ENCODE peak calls at places on chromosomes 16 and 17, in eight cellular contexts. N, K, F, J, H, W, P and R are unnamed samples.
A peak's percentile ranks its signal among the peaks of the same experiment; 100 is the strongest.

GRCh38 chr16:22007509-22008214 is at the start of gene MOSMO:
- DNase-seq in N (no peak), H (no peak), P (peak; percentile 65), F (peak; percentile 40), K (peak; percentile 87), J (peak; percentile 79), W (peak; percentile 78), R (peak; percentile 76)

GRCh38 chr17:38879878-38880727 is 10.2 kb downstream of the LASP1 start:
- DNase-seq in F (no peak), K (peak; percentile 98), P (no peak), J (peak; percentile 41), H (no peak), W (peak; percentile 79), N (no peak), R (no peak)

GRCh38 chr16:30533748-30534367 is 800 bp downstream of the ZNF747 start:
- DNase-seq in F (no peak), J (no peak), W (peak; percentile 54), N (no peak), P (no peak), H (no peak), K (no peak), R (no peak)

GRCh38 chr17:41439375-41439774 is 1.4 kb downstream of the KRT38 start:
- DNase-seq in N (no peak), J (no peak), P (no peak), H (no peak), W (no peak), K (no peak), F (no peak), R (no peak)

GRCh38 chr17:49494937-49495841 is at the start of gene NGFR:
- DNase-seq in J (peak; percentile 33), H (no peak), F (no peak), K (peak; percentile 76), P (no peak), W (peak; percentile 79), N (no peak), R (no peak)

GRCh38 chr17:27282054-27282501 is 11.8 kb upstream of the WSB1 start:
- DNase-seq in N (no peak), F (no peak), J (no peak), K (no peak), P (no peak), W (no peak), H (no peak), R (no peak)

GRCh38 chr17:31067699-31068184 is 27.0 kb upstream of the NF1 start:
- DNase-seq in N (peak; percentile 34), H (peak; percentile 43), P (no peak), J (no peak), W (no peak), K (no peak), F (no peak), R (no peak)

GRCh38 chr17:56725144-56725543 is 108.6 kb downstream of the C17orf67 start:
- DNase-seq in J (no peak), N (no peak), H (no peak), K (no peak), W (no peak), F (no peak), P (no peak), R (no peak)

GRCh38 chr16:22296225-22297113 is 740 bp upstream of the POLR3E start:
- DNase-seq in H (no peak), J (no peak), W (peak; percentile 63), F (no peak), P (no peak), K (peak; percentile 49), N (no peak), R (no peak)

GRCh38 chr17:79255046-79255445 is 180.4 kb downstream of the ENGASE start:
- DNase-seq in W (no peak), H (no peak), J (no peak), N (no peak), K (no peak), F (no peak), P (no peak), R (no peak)

GRCh38 chr16:870856-871561 is 70.5 kb upstream of the GNG13 start:
- DNase-seq in P (no peak), J (peak; percentile 19), W (no peak), H (no peak), F (no peak), K (no peak), N (no peak), R (no peak)

GRCh38 chr16:1470543-1471251 is 4.1 kb downstream of the CLCN7 start:
- DNase-seq in K (no peak), F (no peak), N (no peak), W (peak; percentile 40), J (peak; percentile 27), P (no peak), H (no peak), R (no peak)

GRCh38 chr17:1188812-1189211 is 9.0 kb upstream of the ABR start:
- DNase-seq in W (no peak), N (no peak), P (peak; percentile 87), J (peak; percentile 71), F (peak; percentile 93), H (no peak), K (no peak), R (peak; percentile 94)

GRCh38 chr16:57540906-57541753 is 1.3 kb upstream of the ADGRG5 start:
- DNase-seq in P (no peak), F (peak; percentile 28), K (no peak), W (peak; percentile 39), J (no peak), N (no peak), H (no peak), R (peak; percentile 47)

GRCh38 chr16:57802635-57803412 is 533 bp upstream of the KIFC3 start:
- DNase-seq in K (peak; percentile 54), W (peak; percentile 62), F (no peak), N (no peak), P (no peak), H (no peak), J (no peak), R (no peak)

GRCh38 chr17:14794961-14795360 is 470.2 kb downstream of the PMP22 start:
- DNase-seq in J (no peak), H (no peak), N (no peak), W (no peak), K (no peak), P (no peak), F (no peak), R (no peak)

GRCh38 chr17:81025065-81025751 is 9.7 kb upstream of the BAIAP2 start:
- DNase-seq in W (no peak), K (no peak), N (no peak), P (no peak), F (no peak), H (no peak), J (no peak), R (no peak)

GRCh38 chr16:50692999-50693781 is at the start of gene NOD2:
- DNase-seq in F (no peak), J (no peak), N (no peak), K (peak; percentile 68), H (no peak), W (peak; percentile 61), P (no peak), R (no peak)

DNA sequence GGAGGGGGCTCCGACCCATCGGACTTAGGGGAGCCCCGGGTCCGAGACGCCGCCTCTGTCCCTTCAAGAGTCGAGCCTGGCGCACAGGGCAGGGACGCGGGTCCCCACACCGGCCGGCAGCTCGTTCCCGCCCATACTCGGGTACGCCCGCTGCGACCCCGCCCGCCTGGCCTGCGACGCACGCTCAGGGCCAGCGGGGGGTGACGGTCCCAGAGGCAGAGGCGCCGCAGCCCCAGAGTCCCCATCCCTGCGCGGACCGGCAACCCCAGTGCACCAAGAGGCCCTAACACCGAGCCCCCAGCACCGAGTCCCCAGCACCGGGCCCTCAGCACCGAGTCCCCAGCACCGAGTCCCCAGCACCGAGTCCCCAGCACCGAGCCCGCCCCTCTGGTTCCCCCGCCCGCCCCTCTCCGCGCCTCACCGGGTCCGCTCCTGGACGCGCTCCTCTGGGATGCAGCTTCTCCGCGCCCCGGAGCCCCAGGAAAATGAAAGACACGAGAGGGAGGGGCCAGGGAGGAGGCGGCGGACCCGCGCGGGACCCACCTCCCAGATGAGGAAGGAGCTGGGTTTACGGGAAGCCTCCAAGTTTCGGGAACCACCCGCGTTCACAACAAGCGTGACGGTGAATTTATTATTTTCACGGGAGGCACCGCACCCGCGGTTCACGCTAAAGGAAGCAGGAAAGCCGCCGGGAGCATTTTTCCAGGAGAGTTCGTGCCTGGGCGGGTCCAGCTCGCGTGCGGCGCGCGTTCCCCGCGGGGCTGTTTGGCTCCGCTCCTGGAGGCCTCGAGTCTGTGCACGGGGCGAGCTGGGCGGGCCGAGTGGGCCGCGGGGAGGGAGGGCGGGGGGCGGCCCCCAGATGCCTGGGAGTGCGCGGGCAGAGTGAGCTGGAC is at the start of gene SECTM1:
- DNase-seq in P (no peak), F (peak; percentile 57), J (peak; percentile 70), N (no peak), W (no peak), H (no peak), K (peak; percentile 71), R (peak; percentile 91)
- H3K4me1 ChIP-seq in P (peaks cover 25% of the 10 kb centered on the region), F (peaks cover 5% of the 10 kb centered on the region), J (peaks cover 70% of the 10 kb centered on the region), N (peaks cover 99% of the 10 kb centered on the region), W (no peaks in the 10 kb centered on the region), H (peaks cover 67% of the 10 kb centered on the region), K (peaks cover 7% of the 10 kb centered on the region), R (peaks cover 69% of the 10 kb centered on the region)

DNA sequence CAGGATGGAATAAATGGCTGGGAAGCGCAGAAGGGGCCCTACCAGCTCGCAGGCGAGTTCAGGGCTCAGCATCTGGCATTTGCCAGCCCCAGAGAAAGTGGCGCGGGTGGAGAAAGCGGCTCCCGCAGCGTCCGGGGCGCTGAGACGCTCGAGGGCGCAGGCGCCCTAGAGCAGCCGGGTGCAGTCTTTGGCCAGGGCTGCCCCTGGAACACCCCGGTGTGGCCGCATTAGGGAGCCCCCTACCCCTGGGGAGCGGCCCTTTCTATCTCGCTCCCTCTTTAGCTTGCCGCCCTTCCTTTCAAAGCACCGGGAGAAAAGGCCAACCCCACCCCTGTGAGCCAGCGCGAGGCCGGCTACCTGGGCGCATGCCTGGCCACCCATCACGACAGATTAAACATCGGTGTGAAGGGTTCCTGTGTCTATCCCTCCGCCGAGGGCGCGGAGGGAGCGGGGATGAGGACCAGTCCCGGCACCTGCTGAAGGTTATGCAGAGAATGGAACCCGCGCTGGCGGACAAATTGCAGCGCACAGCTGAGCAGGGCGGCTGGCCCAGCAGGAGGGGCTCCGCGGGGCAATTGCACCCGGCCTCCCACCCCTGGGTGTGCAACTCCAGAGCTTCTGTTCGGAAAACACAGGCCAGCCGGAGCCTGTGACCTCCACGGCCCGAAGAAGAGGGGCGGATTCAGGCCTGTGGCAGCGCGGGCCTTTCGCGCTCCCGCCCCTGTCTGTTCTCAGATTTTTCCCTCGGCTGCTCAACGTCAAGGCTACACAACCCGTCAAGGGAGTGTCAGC is 15.6 kb upstream of the FOXF1 start:
- DNase-seq in J (no peak), W (peak; percentile 61), K (peak; percentile 54), N (no peak), P (no peak), H (no peak), F (no peak), R (no peak)
- TF ChIP-seq POLR2AphosphoS5 in J (peak; percentile 57), W (no peak), K (no peak), N (no peak), P (no peak), H (no peak), F (no peak), R (no peak)

GRCh38 chr17:77914440-77915254 is 43.9 kb upstream of the TNRC6C start:
- DNase-seq in P (peak; percentile 27), H (no peak), W (no peak), K (peak; percentile 76), J (no peak), F (peak; percentile 24), N (peak; percentile 7), R (no peak)
- TF ChIP-seq CTCF in P (no peak), H (no peak), W (peak; percentile 75), K (peak; percentile 86), J (no peak), F (peak; percentile 30), N (peak; percentile 64), R (no peak)

GRCh38 chr17:39926588-39927100 is 757 bp downstream of the ORMDL3 start:
- DNase-seq in K (peak; percentile 78), N (no peak), W (no peak), J (peak; percentile 60), H (no peak), F (peak; percentile 26), P (no peak), R (no peak)
- H3K4me1 ChIP-seq in K (peaks cover 15% of the 10 kb centered on the region), N (peaks cover 40% of the 10 kb centered on the region), W (peaks cover 14% of the 10 kb centered on the region), J (peaks cover 23% of the 10 kb centered on the region), H (peaks cover 36% of the 10 kb centered on the region), F (peaks cover 23% of the 10 kb centered on the region), P (peaks cover 3% of the 10 kb centered on the region), R (peaks cover 54% of the 10 kb centered on the region)